ENCODE peak calls at places on chromosomes 5 and 9, in five cellular contexts. X is adrenal gland, R is IMR-90, A is spleen, O is body of pancreas. Q is an unnamed sample.

GRCh38 chr9:128470560-128470959 is 14.8 kb downstream of the ODF2 start:
- DNase-seq in A (no peak), X (no peak), O (no peak), R (peak; percentile 50), Q (no peak)

GRCh38 chr9:134734270-134734669 is 92.7 kb downstream of the COL5A1 start:
- DNase-seq in O (peak; percentile 48), X (no peak), R (peak; percentile 62), A (no peak), Q (peak; percentile 88)

GRCh38 chr9:110936719-110937452 is 101.4 kb downstream of the LPAR1 start:
- DNase-seq in A (no peak), R (peak; percentile 87), O (no peak), X (no peak), Q (no peak)

GRCh38 chr9:126293522-126293889 is 33.1 kb upstream of the MVB12B start:
- DNase-seq in O (no peak), R (no peak), A (no peak), X (no peak), Q (no peak)

GRCh38 chr5:125249400-125249799 is 503.0 kb upstream of the ZNF608 start:
- DNase-seq in R (no peak), X (no peak), A (no peak), O (no peak), Q (no peak)

GRCh38 chr5:139378101-139378825 is 4.8 kb downstream of the SLC23A1 start:
- DNase-seq in O (no peak), X (no peak), R (no peak), A (peak; percentile 72), Q (peak; percentile 47)

GRCh38 chr5:150114773-150115408 is 28.5 kb upstream of the CSF1R start:
- DNase-seq in R (no peak), X (peak; percentile 44), O (no peak), A (no peak), Q (no peak)

GRCh38 chr5:75265731-75266130 is 29.1 kb upstream of the ANKRD31 start:
- DNase-seq in X (no peak), R (peak; percentile 53), O (no peak), A (no peak), Q (no peak)

GRCh38 chr5:59517926-59518585 is 375.5 kb downstream of the PDE4D start:
- DNase-seq in X (no peak), A (no peak), R (peak; percentile 62), O (no peak), Q (no peak)

GRCh38 chr9:22211588-22212360 is 202.7 kb upstream of the CDKN2B start:
- DNase-seq in R (peak; percentile 93), A (no peak), X (no peak), O (no peak), Q (no peak)

GRCh38 chr9:122394265-122395242 is 23.7 kb downstream of the PTGS1 start:
- DNase-seq in A (no peak), O (peak; percentile 48), R (peak; percentile 95), X (no peak), Q (peak; percentile 91)

GRCh38 chr5:87069974-87070608 is 197.6 kb upstream of the RASA1 start:
- DNase-seq in O (peak; percentile 34), R (peak; percentile 77), X (no peak), A (no peak), Q (no peak)

GRCh38 chr9:18297532-18297872 is 176.5 kb upstream of the ADAMTSL1 start:
- DNase-seq in X (no peak), O (no peak), A (no peak), R (no peak), Q (no peak)

GRCh38 chr9:35859310-35859994 is 10.7 kb downstream of the OR13J1 start:
- DNase-seq in O (peak; percentile 25), X (peak; percentile 78), R (peak; percentile 35), A (no peak), Q (peak; percentile 64)

GRCh38 chr5:67106626-67107342 is 89.8 kb downstream of the CD180 start:
- DNase-seq in X (no peak), R (no peak), O (no peak), A (no peak), Q (no peak)

GRCh38 chr5:490116-491094 is 33.8 kb downstream of the SLC9A3 start:
- DNase-seq in O (no peak), X (no peak), R (no peak), A (no peak), Q (no peak)

GRCh38 chr5:124060010-124060409 is 548.0 kb downstream of the CSNK1G3 start:
- DNase-seq in X (no peak), R (no peak), O (no peak), A (no peak), Q (no peak)

GRCh38 chr9:91905958-91906585 is 44.0 kb downstream of the ROR2 start:
- DNase-seq in O (peak; percentile 52), A (peak; percentile 82), X (peak; percentile 78), R (no peak), Q (no peak)

GRCh38 chr9:130306826-130307666 is 41.5 kb downstream of the HMCN2 start:
- DNase-seq in A (no peak), X (no peak), O (no peak), R (no peak), Q (no peak)

GRCh38 chr9:138102246-138103051 is 224.9 kb downstream of the CACNA1B start:
- DNase-seq in R (no peak), A (peak; percentile 58), X (peak; percentile 39), O (no peak), Q (peak; percentile 57)

GRCh38 chr9:4826417-4827166 is 33.8 kb downstream of the RCL1 start:
- DNase-seq in A (no peak), O (no peak), X (no peak), R (peak; percentile 60), Q (no peak)

DNA sequence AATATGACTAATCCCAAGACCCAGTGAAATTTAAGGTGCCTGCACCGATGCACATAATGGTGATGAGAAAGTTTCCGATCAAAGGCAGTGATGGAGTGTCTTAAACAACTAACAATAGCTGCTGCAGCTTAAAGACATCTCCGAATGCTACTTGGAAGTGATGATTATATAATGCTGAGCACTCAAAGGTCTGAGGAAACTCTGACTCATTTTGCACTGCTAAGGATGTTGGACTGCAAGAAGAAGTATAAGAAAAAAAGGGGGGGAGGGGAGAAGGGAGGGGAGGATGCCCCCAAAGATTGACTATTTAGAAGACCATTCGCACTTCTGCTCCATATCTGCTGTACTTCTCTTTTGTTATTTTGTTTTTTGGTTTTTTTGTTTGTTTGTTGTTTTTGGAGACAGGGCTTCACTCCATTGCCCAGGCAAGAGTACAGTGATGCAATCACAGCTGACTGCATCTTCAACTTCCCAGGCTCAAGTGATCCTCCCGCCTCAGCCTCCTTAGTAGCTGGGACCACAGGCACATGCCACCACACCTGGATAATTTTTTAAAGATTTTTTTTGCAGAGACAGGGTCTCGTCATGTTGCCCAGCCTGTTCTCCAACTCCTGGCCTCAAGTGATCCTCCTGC is 192.1 kb downstream of the HSD17B3 start:
- DNase-seq in A (no peak), O (no peak), R (peak; percentile 38), X (no peak), Q (peak; percentile 2)
- H3K4me3 ChIP-seq in A (no peak overlapping the region), O (no peak overlapping the region), R (no peak overlapping the region), X (no peak overlapping the region), Q (no peak overlapping the region)

GRCh38 chr5:168874713-168875380 is 295.7 kb upstream of the PANK3 start:
- DNase-seq in R (peak; percentile 5), A (no peak), O (no peak), X (no peak), Q (no peak)
- TF ChIP-seq POLR2A in R (no peak), A (no peak), O (no peak), X (no peak), Q (no peak)

DNA sequence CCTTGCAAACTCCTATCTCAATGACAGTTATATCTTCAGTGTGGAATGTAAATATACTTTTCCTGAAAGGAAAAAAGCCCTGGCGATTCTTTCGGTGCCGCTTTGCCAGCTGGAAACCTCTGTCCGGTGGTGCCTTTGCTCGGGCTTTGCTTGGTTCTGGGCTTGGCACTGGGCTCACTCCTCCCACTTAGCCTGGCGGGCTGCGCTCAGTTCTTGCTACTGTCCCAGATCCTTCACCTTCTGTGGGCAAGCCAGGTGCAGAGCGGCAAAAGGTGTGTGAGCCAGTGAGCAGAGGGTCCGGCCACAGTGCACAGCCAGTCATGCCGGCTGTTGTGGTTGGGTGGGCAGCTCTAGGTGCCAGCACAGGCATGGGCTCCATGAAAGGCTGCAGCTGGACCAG is 20.6 kb downstream of the NXNL2 start:
- DNase-seq in R (no peak), A (no peak), O (no peak), X (no peak), Q (no peak)
- H3K4me3 ChIP-seq in R (no peak overlapping the region), A (no peak overlapping the region), O (no peak overlapping the region), X (no peak overlapping the region), Q (no peak overlapping the region)

DNA sequence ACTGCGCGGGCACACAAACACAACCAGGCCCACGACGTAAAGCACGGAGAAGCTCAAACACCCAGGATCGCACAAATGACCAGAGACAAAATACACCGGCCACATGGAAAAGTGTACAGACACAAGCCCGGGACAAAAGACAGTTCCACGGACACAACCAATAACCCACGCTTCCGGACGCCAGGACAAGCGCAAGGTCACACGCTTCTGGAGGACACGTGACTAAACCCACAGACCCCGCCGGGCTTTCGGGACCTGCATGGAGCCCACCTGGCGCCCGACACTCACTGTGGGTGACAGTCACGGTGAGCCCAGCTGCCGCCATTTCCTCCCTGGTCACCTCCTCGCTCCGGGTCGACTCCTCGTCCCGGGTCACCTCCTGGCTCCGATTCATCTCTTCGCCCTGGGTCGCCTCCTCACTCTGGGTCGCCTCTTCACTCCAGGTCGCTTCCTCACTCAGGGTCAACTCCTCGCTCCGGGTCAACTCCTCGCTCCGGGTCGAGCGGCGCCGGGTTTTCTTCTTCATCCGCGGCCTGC is 504 bp downstream of the BAG1 start:
- DNase-seq in A (peak; percentile 94), X (peak; percentile 81), R (no peak), O (peak; percentile 52), Q (peak; percentile 83)
- TF ChIP-seq POLR2A in A (no peak), X (no peak), R (no peak), O (no peak), Q (no peak)

GRCh38 chr5:3596261-3596825 is 711 bp downstream of the IRX1 start:
- DNase-seq in X (no peak), A (no peak), O (no peak), R (no peak), Q (no peak)
- H3K4me3 ChIP-seq in X (no peak overlapping the region), A (no peak overlapping the region), O (no peak overlapping the region), R (no peak overlapping the region), Q (no peak overlapping the region)